ENCODE peak calls at places on chromosomes 16 and 17, in five cellular contexts. One of them, this sample, is unnamed.

GRCh38 chr16:23580391-23580790 is 15.7 kb downstream of the NDUFAB1 start:
- DNase-seq in T-helper 2 cell: no peak
- DNase-seq in heart left ventricle: no peak
- DNase-seq in cardiac muscle cell: no peak
- DNase-seq in stimulated activated CD4-positive, alpha-beta T cell treated with anti-CD3 and anti-CD28 coated beads, Interleukin-15, amount 100 ng/mL, for 24 hours: no peak
- DNase-seq in this sample: no peak

GRCh38 chr17:17506893-17507464 is 10.8 kb upstream of the RASD1 start:
- DNase-seq in T-helper 2 cell: no peak
- DNase-seq in heart left ventricle: peak
- DNase-seq in cardiac muscle cell: no peak
- DNase-seq in stimulated activated CD4-positive, alpha-beta T cell treated with anti-CD3 and anti-CD28 coated beads, Interleukin-15, amount 100 ng/mL, for 24 hours: no peak
- DNase-seq in this sample: no peak

GRCh38 chr16:81523387-81524115 is 78.9 kb downstream of the CMIP start:
- DNase-seq in T-helper 2 cell: no peak
- DNase-seq in heart left ventricle: no peak
- DNase-seq in cardiac muscle cell: peak
- DNase-seq in stimulated activated CD4-positive, alpha-beta T cell treated with anti-CD3 and anti-CD28 coated beads, Interleukin-15, amount 100 ng/mL, for 24 hours: no peak
- DNase-seq in this sample: no peak

GRCh38 chr16:15542261-15542660 is 100.7 kb downstream of the MARF1 start:
- DNase-seq in T-helper 2 cell: no peak
- DNase-seq in heart left ventricle: no peak
- DNase-seq in cardiac muscle cell: no peak
- DNase-seq in stimulated activated CD4-positive, alpha-beta T cell treated with anti-CD3 and anti-CD28 coated beads, Interleukin-15, amount 100 ng/mL, for 24 hours: no peak
- DNase-seq in this sample: no peak

GRCh38 chr17:70987867-70988340 is 818.6 kb downstream of the KCNJ2 start:
- DNase-seq in T-helper 2 cell: no peak
- DNase-seq in heart left ventricle: no peak
- DNase-seq in cardiac muscle cell: peak
- DNase-seq in stimulated activated CD4-positive, alpha-beta T cell treated with anti-CD3 and anti-CD28 coated beads, Interleukin-15, amount 100 ng/mL, for 24 hours: no peak
- DNase-seq in this sample: no peak

GRCh38 chr17:4116516-4116915 is 26.3 kb downstream of the ZZEF1 start:
- DNase-seq in T-helper 2 cell: no peak
- DNase-seq in heart left ventricle: no peak
- DNase-seq in cardiac muscle cell: no peak
- DNase-seq in stimulated activated CD4-positive, alpha-beta T cell treated with anti-CD3 and anti-CD28 coated beads, Interleukin-15, amount 100 ng/mL, for 24 hours: no peak
- DNase-seq in this sample: no peak

GRCh38 chr17:72456026-72456569 is 335.3 kb downstream of the SOX9 start:
- DNase-seq in T-helper 2 cell: no peak
- DNase-seq in heart left ventricle: no peak
- DNase-seq in cardiac muscle cell: peak
- DNase-seq in stimulated activated CD4-positive, alpha-beta T cell treated with anti-CD3 and anti-CD28 coated beads, Interleukin-15, amount 100 ng/mL, for 24 hours: no peak
- DNase-seq in this sample: no peak

GRCh38 chr17:78494189-78494960 is 82.8 kb downstream of the DNAH17 start:
- DNase-seq in T-helper 2 cell: no peak
- DNase-seq in heart left ventricle: no peak
- DNase-seq in cardiac muscle cell: no peak
- DNase-seq in stimulated activated CD4-positive, alpha-beta T cell treated with anti-CD3 and anti-CD28 coated beads, Interleukin-15, amount 100 ng/mL, for 24 hours: no peak
- DNase-seq in this sample: no peak

GRCh38 chr16:69111216-69111615 is 5.8 kb downstream of the HAS3 start:
- DNase-seq in T-helper 2 cell: no peak
- DNase-seq in heart left ventricle: no peak
- DNase-seq in cardiac muscle cell: no peak
- DNase-seq in stimulated activated CD4-positive, alpha-beta T cell treated with anti-CD3 and anti-CD28 coated beads, Interleukin-15, amount 100 ng/mL, for 24 hours: no peak
- DNase-seq in this sample: no peak

GRCh38 chr17:40366861-40367518 is 2.5 kb upstream of the GJD3 start:
- DNase-seq in T-helper 2 cell: no peak
- DNase-seq in heart left ventricle: no peak
- DNase-seq in cardiac muscle cell: no peak
- DNase-seq in stimulated activated CD4-positive, alpha-beta T cell treated with anti-CD3 and anti-CD28 coated beads, Interleukin-15, amount 100 ng/mL, for 24 hours: no peak
- DNase-seq in this sample: no peak

GRCh38 chr17:77228224-77229215 is 87.8 kb downstream of the SEC14L1 start:
- DNase-seq in T-helper 2 cell: no peak
- DNase-seq in heart left ventricle: no peak
- DNase-seq in cardiac muscle cell: no peak
- DNase-seq in stimulated activated CD4-positive, alpha-beta T cell treated with anti-CD3 and anti-CD28 coated beads, Interleukin-15, amount 100 ng/mL, for 24 hours: no peak
- DNase-seq in this sample: no peak

GRCh38 chr16:64356267-64356666 is 765.6 kb downstream of the CDH11 start:
- DNase-seq in T-helper 2 cell: no peak
- DNase-seq in heart left ventricle: no peak
- DNase-seq in cardiac muscle cell: peak
- DNase-seq in stimulated activated CD4-positive, alpha-beta T cell treated with anti-CD3 and anti-CD28 coated beads, Interleukin-15, amount 100 ng/mL, for 24 hours: no peak
- DNase-seq in this sample: no peak

GRCh38 chr17:80663783-80664206 is 119.2 kb downstream of the RPTOR start:
- DNase-seq in T-helper 2 cell: peak
- DNase-seq in heart left ventricle: no peak
- DNase-seq in cardiac muscle cell: no peak
- DNase-seq in stimulated activated CD4-positive, alpha-beta T cell treated with anti-CD3 and anti-CD28 coated beads, Interleukin-15, amount 100 ng/mL, for 24 hours: peak
- DNase-seq in this sample: no peak

GRCh38 chr16:80144191-80144590 is 396.6 kb upstream of the DYNLRB2 start:
- DNase-seq in T-helper 2 cell: no peak
- DNase-seq in heart left ventricle: no peak
- DNase-seq in cardiac muscle cell: no peak
- DNase-seq in stimulated activated CD4-positive, alpha-beta T cell treated with anti-CD3 and anti-CD28 coated beads, Interleukin-15, amount 100 ng/mL, for 24 hours: no peak
- DNase-seq in this sample: no peak

GRCh38 chr17:78838574-78839005 is 2.0 kb downstream of the USP36 start:
- DNase-seq in T-helper 2 cell: no peak
- DNase-seq in heart left ventricle: no peak
- DNase-seq in cardiac muscle cell: no peak
- DNase-seq in stimulated activated CD4-positive, alpha-beta T cell treated with anti-CD3 and anti-CD28 coated beads, Interleukin-15, amount 100 ng/mL, for 24 hours: no peak
- DNase-seq in this sample: peak

GRCh38 chr17:17146791-17147406 is 59.2 kb downstream of the PLD6 start:
- DNase-seq in T-helper 2 cell: no peak
- DNase-seq in heart left ventricle: no peak
- DNase-seq in cardiac muscle cell: no peak
- DNase-seq in stimulated activated CD4-positive, alpha-beta T cell treated with anti-CD3 and anti-CD28 coated beads, Interleukin-15, amount 100 ng/mL, for 24 hours: peak
- DNase-seq in this sample: no peak

GRCh38 chr16:85619089-85619850 is 6.1 kb downstream of the GSE1 start:
- DNase-seq in T-helper 2 cell: no peak
- DNase-seq in heart left ventricle: no peak
- DNase-seq in cardiac muscle cell: no peak
- DNase-seq in stimulated activated CD4-positive, alpha-beta T cell treated with anti-CD3 and anti-CD28 coated beads, Interleukin-15, amount 100 ng/mL, for 24 hours: no peak
- DNase-seq in this sample: no peak

GRCh38 chr16:572865-573650 is 3.3 kb downstream of the PIGQ start:
- DNase-seq in T-helper 2 cell: no peak
- DNase-seq in heart left ventricle: no peak
- DNase-seq in cardiac muscle cell: no peak
- DNase-seq in stimulated activated CD4-positive, alpha-beta T cell treated with anti-CD3 and anti-CD28 coated beads, Interleukin-15, amount 100 ng/mL, for 24 hours: no peak
- DNase-seq in this sample: no peak

GRCh38 chr16:87363771-87364476 is 19.7 kb downstream of the FBXO31 start:
- DNase-seq in T-helper 2 cell: no peak
- DNase-seq in heart left ventricle: peak
- DNase-seq in cardiac muscle cell: no peak
- DNase-seq in stimulated activated CD4-positive, alpha-beta T cell treated with anti-CD3 and anti-CD28 coated beads, Interleukin-15, amount 100 ng/mL, for 24 hours: no peak
- DNase-seq in this sample: no peak

GRCh38 chr17:44335515-44336356 is 9.4 kb upstream of the GRN start:
- DNase-seq in T-helper 2 cell: no peak
- DNase-seq in heart left ventricle: no peak
- DNase-seq in cardiac muscle cell: no peak
- DNase-seq in stimulated activated CD4-positive, alpha-beta T cell treated with anti-CD3 and anti-CD28 coated beads, Interleukin-15, amount 100 ng/mL, for 24 hours: no peak
- DNase-seq in this sample: no peak

GRCh38 chr17:35801583-35802224 is 6.3 kb upstream of the MMP28 start:
- DNase-seq in T-helper 2 cell: no peak
- DNase-seq in heart left ventricle: peak
- DNase-seq in cardiac muscle cell: peak
- DNase-seq in stimulated activated CD4-positive, alpha-beta T cell treated with anti-CD3 and anti-CD28 coated beads, Interleukin-15, amount 100 ng/mL, for 24 hours: no peak
- DNase-seq in this sample: peak

GRCh38 chr17:79749156-79749815 is 18.5 kb downstream of the ENPP7 start:
- DNase-seq in T-helper 2 cell: no peak
- DNase-seq in heart left ventricle: no peak
- DNase-seq in cardiac muscle cell: peak
- DNase-seq in stimulated activated CD4-positive, alpha-beta T cell treated with anti-CD3 and anti-CD28 coated beads, Interleukin-15, amount 100 ng/mL, for 24 hours: no peak
- DNase-seq in this sample: no peak

GRCh38 chr17:32757963-32758362 is 119.0 kb downstream of the MYO1D start:
- DNase-seq in T-helper 2 cell: no peak
- DNase-seq in heart left ventricle: no peak
- DNase-seq in cardiac muscle cell: no peak
- DNase-seq in stimulated activated CD4-positive, alpha-beta T cell treated with anti-CD3 and anti-CD28 coated beads, Interleukin-15, amount 100 ng/mL, for 24 hours: no peak
- DNase-seq in this sample: no peak

GRCh38 chr16:51922476-51922875 is 624.5 kb downstream of the TOX3 start:
- DNase-seq in T-helper 2 cell: no peak
- DNase-seq in heart left ventricle: no peak
- DNase-seq in cardiac muscle cell: no peak
- DNase-seq in stimulated activated CD4-positive, alpha-beta T cell treated with anti-CD3 and anti-CD28 coated beads, Interleukin-15, amount 100 ng/mL, for 24 hours: no peak
- DNase-seq in this sample: no peak